ENCODE peak calls at places on chromosomes 16 and 17, in ten cellular contexts. B, H, P, F, V, T, I, A, K and L are unnamed samples.

GRCh38 chr17:50064253-50064991 is 8.5 kb downstream of the ITGA3 start:
- DNase-seq in H (peak), P (peak), T (peak), K (peak), A (peak), V (peak), B (no peak), I (peak), F (peak), L (no peak)

GRCh38 chr17:31495049-31495885 is 103.8 kb downstream of the RAB11FIP4 start:
- DNase-seq in F (no peak), I (no peak), T (no peak), V (no peak), K (no peak), P (no peak), B (no peak), A (peak), H (no peak), L (no peak)

GRCh38 chr16:58462997-58463891 is 36.7 kb upstream of the NDRG4 start:
- DNase-seq in A (no peak), H (no peak), F (no peak), T (no peak), K (no peak), B (peak), P (no peak), V (no peak), I (peak), L (peak)

GRCh38 chr17:75447951-75448856 is 8.2 kb upstream of the TMEM94 start:
- DNase-seq in P (no peak), F (no peak), A (no peak), I (peak), T (no peak), H (no peak), K (no peak), B (no peak), V (peak), L (no peak)

GRCh38 chr17:65984299-65984698 is 207.6 kb downstream of the CEP112 start:
- DNase-seq in K (no peak), I (no peak), P (no peak), A (no peak), T (no peak), B (no peak), H (no peak), V (peak), F (no peak), L (no peak)

GRCh38 chr16:53022374-53022773 is 30.3 kb downstream of the CHD9NB start:
- DNase-seq in V (peak), P (peak), B (peak), A (peak), T (peak), K (peak), H (peak), F (peak), I (peak), L (peak)

GRCh38 chr16:88558457-88559442 is 11.5 kb upstream of the ZC3H18 start:
- DNase-seq in T (peak), H (peak), B (peak), A (peak), P (peak), K (peak), V (peak), F (peak), I (peak), L (peak)

GRCh38 chr17:49404371-49404770 is 10.3 kb downstream of the PHB1 start:
- DNase-seq in F (no peak), A (no peak), B (no peak), K (no peak), V (no peak), P (no peak), T (no peak), I (no peak), H (no peak), L (peak)

GRCh38 chr17:8448310-8448709 is 12.6 kb downstream of the NDEL1 start:
- DNase-seq in F (no peak), V (no peak), I (no peak), P (no peak), B (no peak), T (no peak), H (no peak), A (no peak), K (no peak), L (no peak)

GRCh38 chr16:85391769-85392583 is 221.1 kb upstream of the GSE1 start:
- DNase-seq in V (peak), K (no peak), H (no peak), F (no peak), I (no peak), T (no peak), A (peak), P (no peak), B (no peak), L (no peak)

GRCh38 chr17:82458885-82459424 is 414 bp downstream of the NARF start:
- DNase-seq in V (peak), H (peak), T (peak), A (peak), P (peak), B (peak), I (no peak), F (no peak), K (peak), L (peak)

GRCh38 chr17:8192070-8192815 is 2.3 kb upstream of the BORCS6 start:
- DNase-seq in K (peak), H (peak), A (peak), F (peak), T (peak), B (peak), V (peak), I (peak), P (peak), L (peak)

GRCh38 chr17:7440113-7440822 is 956 bp downstream of the FGF11 start:
- DNase-seq in I (peak), P (peak), H (peak), B (peak), F (peak), T (peak), A (peak), K (peak), V (no peak), L (peak)

GRCh38 chr16:63553980-63554379 is 1517.7 kb upstream of the CDH8 start:
- DNase-seq in B (no peak), A (no peak), I (no peak), P (no peak), H (no peak), V (no peak), F (no peak), K (no peak), T (no peak), L (no peak)

GRCh38 chr17:30956764-30957374 is 14.0 kb upstream of the RNF135 start:
- DNase-seq in K (peak), B (peak), A (no peak), H (peak), P (peak), F (no peak), V (no peak), T (no peak), I (no peak), L (no peak)

GRCh38 chr16:1488054-1488601 is 616 bp downstream of the PTX4 start:
- DNase-seq in H (no peak), P (no peak), I (no peak), A (no peak), V (no peak), T (no peak), F (no peak), B (no peak), K (no peak), L (no peak)

GRCh38 chr17:19787733-19788357 is 39.7 kb upstream of the ALDH3A1 start:
- DNase-seq in K (no peak), V (peak), I (no peak), B (no peak), H (no peak), T (no peak), A (peak), F (no peak), P (no peak), L (no peak)

GRCh38 chr16:85459529-85460251 is 153.4 kb upstream of the GSE1 start:
- DNase-seq in A (no peak), P (no peak), I (no peak), V (no peak), B (no peak), H (peak), F (no peak), K (no peak), T (peak), L (no peak)

GRCh38 chr17:56652608-56653007 is 59.1 kb downstream of the NOG start:
- DNase-seq in I (no peak), T (no peak), P (peak), A (no peak), K (no peak), V (no peak), H (no peak), B (no peak), F (peak), L (no peak)

GRCh38 chr16:89737341-89738071 is 16.2 kb downstream of the ZNF276 start:
- DNase-seq in V (no peak), P (no peak), H (no peak), F (no peak), A (no peak), K (no peak), T (no peak), I (no peak), B (no peak), L (peak)

GRCh38 chr16:68396481-68396880 is 51.8 kb downstream of the SMPD3 start:
- DNase-seq in P (no peak), T (peak), F (peak), V (peak), A (peak), B (peak), K (peak), I (no peak), H (peak), L (peak)

GRCh38 chr17:27078296-27078695 is 215.6 kb upstream of the WSB1 start:
- DNase-seq in I (no peak), B (no peak), A (no peak), K (no peak), H (no peak), T (no peak), V (no peak), P (no peak), F (no peak), L (no peak)

GRCh38 chr17:17752822-17753448 is 71.7 kb downstream of the RAI1 start:
- DNase-seq in K (peak), T (no peak), F (no peak), I (no peak), A (no peak), B (no peak), V (no peak), P (peak), H (peak), L (no peak)

GRCh38 chr17:82858376-82859126 is 18.7 kb upstream of the ZNF750 start:
- DNase-seq in B (no peak), I (no peak), F (no peak), K (no peak), H (no peak), T (peak), A (peak), P (peak), V (no peak), L (no peak)

GRCh38 chr16:69270831-69271230 is 40.3 kb upstream of the VPS4A start:
- DNase-seq in P (no peak), F (no peak), T (no peak), H (peak), A (no peak), B (no peak), K (no peak), I (no peak), V (peak), L (no peak)

GRCh38 chr17:69723741-69724140 is 309.2 kb downstream of the MAP2K6 start:
- DNase-seq in B (peak), H (no peak), A (peak), I (no peak), F (peak), K (peak), P (peak), V (no peak), T (no peak), L (no peak)

GRCh38 chr17:145671-146541 is 8.5 kb downstream of the SCGB1C2 start:
- DNase-seq in I (no peak), P (no peak), A (no peak), H (no peak), K (no peak), V (no peak), F (no peak), B (no peak), T (no peak), L (no peak)

GRCh38 chr16:70460737-70461261 is 6.4 kb downstream of the FCSK start:
- DNase-seq in H (peak), V (peak), F (no peak), B (no peak), A (no peak), K (peak), P (peak), I (no peak), T (no peak), L (no peak)

GRCh38 chr17:66466933-66467367 is 164.5 kb downstream of the PRKCA start:
- DNase-seq in A (peak), I (peak), F (peak), B (no peak), V (peak), T (peak), P (peak), H (peak), K (peak), L (no peak)

GRCh38 chr17:78390241-78391050 is 12.0 kb downstream of the PGS1 start:
- DNase-seq in A (no peak), V (peak), H (peak), F (peak), T (peak), K (no peak), I (peak), P (peak), B (no peak), L (no peak)

GRCh38 chr16:74691093-74691855 is 9.4 kb downstream of the MLKL start:
- DNase-seq in B (no peak), K (no peak), V (peak), I (no peak), P (no peak), H (peak), F (no peak), T (no peak), A (no peak), L (no peak)
- H3K4me2 ChIP-seq in B (no peak), K (no peak), V (no peak), I (no peak), P (no peak), H (no peak), F (no peak), T (no peak), A (no peak), L (no peak)

DNA sequence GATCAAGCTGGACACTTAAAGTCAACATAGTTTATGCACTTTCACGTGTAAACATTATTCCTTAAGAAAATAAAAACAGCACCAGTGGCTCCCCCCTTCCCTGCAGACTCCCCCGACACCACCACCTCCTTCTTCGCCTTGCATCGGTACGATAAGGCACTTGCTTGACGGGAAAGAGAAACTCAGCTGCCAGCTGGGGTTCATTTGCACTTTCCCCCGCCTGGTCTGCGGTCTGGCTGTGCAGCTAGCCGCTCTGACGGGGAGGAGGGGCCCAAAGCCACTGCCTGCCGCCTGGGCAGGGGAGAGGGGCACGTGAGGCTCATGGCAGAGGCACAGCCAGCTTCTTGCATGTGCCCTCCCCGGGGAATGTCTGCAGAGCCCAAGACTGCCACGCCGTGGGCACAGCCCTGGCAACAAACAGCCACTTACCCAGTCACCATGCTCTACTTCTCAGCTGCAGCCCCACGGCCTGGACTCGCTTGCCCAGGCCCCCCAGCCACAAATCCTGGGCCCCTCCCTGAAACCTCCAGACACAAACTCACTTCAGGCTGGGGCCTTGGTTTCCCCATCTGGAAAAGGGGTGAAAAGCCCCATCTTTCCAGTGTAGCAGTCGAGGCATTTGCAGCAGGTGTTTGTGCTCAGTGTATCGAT is 16.5 kb upstream of the PRM1 start:
- DNase-seq in P (peak), K (peak), T (peak), H (peak), V (peak), F (no peak), A (no peak), I (peak), B (peak), L (peak)
- H3K4me3 ChIP-seq in P (no peak), K (no peak), T (no peak), H (peak), V (no peak), F (no peak), A (no peak), I (no peak), B (no peak), L (peak)

GRCh38 chr16:65114527-65114926 is 7.3 kb downstream of the CDH11 start:
- DNase-seq in A (no peak), K (no peak), T (no peak), B (no peak), P (no peak), F (no peak), I (no peak), V (no peak), H (no peak), L (no peak)

GRCh38 chr16:65116216-65116615 is 5.6 kb downstream of the CDH11 start:
- DNase-seq in A (no peak), I (no peak), H (no peak), B (no peak), K (no peak), F (no peak), V (no peak), T (no peak), P (no peak), L (no peak)

GRCh38 chr16:65118866-65119265 is 3.0 kb downstream of the CDH11 start:
- DNase-seq in V (peak), K (peak), T (no peak), I (no peak), F (no peak), A (no peak), B (no peak), P (no peak), H (peak), L (no peak)

GRCh38 chr16:65117701-65118448 is 4.0 kb downstream of the CDH11 start:
- DNase-seq in F (peak), P (peak), B (peak), I (peak), H (peak), T (peak), K (peak), A (peak), V (peak), L (peak)

GRCh38 chr16:65116818-65117430 is 4.9 kb downstream of the CDH11 start:
- DNase-seq in F (no peak), V (peak), T (no peak), K (no peak), H (peak), B (peak), I (no peak), P (no peak), A (no peak), L (no peak)
- H3K4me2 ChIP-seq in F (no peak), V (peak), T (peak), K (no peak), H (no peak), B (peak), I (no peak), P (no peak), A (no peak), L (no peak)

GRCh38 chr16:86761117-86761971 is 183.0 kb downstream of the FOXL1 start:
- DNase-seq in P (peak), F (peak), V (peak), H (peak), I (peak), T (peak), B (peak), K (peak), A (peak), L (peak)
- H3K4me3 ChIP-seq in P (no peak), F (peak), V (peak), H (peak), I (no peak), T (no peak), B (no peak), K (no peak), A (no peak), L (no peak)

GRCh38 chr17:44106801-44107200 is 16.6 kb downstream of the HDAC5 start:
- DNase-seq in I (no peak), K (no peak), F (no peak), A (no peak), P (no peak), T (no peak), H (no peak), V (no peak), B (no peak), L (no peak)
- H3K4me2 ChIP-seq in I (no peak), K (no peak), F (no peak), A (no peak), P (no peak), T (no peak), H (no peak), V (no peak), B (no peak), L (no peak)